ENCODE peak calls at places on chromosomes 7 and 10, in five cellular contexts. D, K, O, N and M are unnamed samples.

GRCh38 chr7:155371331-155371883 is 73.7 kb downstream of the INSIG1 start:
- DNase-seq in O (no peak), K (no peak), D (no peak), N (peak; percentile 68), M (no peak)

GRCh38 chr7:121960678-121961461 is 87.9 kb downstream of the PTPRZ1 start:
- DNase-seq in K (no peak), D (no peak), N (peak; percentile 51), O (peak; percentile 37), M (no peak)

GRCh38 chr7:35697414-35698175 is 2.7 kb upstream of the HERPUD2 start:
- DNase-seq in O (peak; percentile 39), K (no peak), N (no peak), D (no peak), M (no peak)

GRCh38 chr7:112362796-112363195 is 87.5 kb upstream of the IFRD1 start:
- DNase-seq in D (no peak), O (peak; percentile 11), K (no peak), N (peak; percentile 68), M (no peak)

GRCh38 chr7:130394421-130395188 is 14.3 kb downstream of the CPA1 start:
- DNase-seq in N (no peak), D (no peak), O (no peak), K (no peak), M (no peak)

GRCh38 chr10:112343056-112343806 is 30.7 kb upstream of the ACSL5 start:
- DNase-seq in N (no peak), K (no peak), D (no peak), O (no peak), M (no peak)

GRCh38 chr7:86999737-87000136 is 59.7 kb downstream of the ELAPOR2 start:
- DNase-seq in D (no peak), K (no peak), N (no peak), O (no peak), M (no peak)

GRCh38 chr10:123879596-123880257 is 11.9 kb downstream of the CPXM2 start:
- DNase-seq in O (no peak), K (no peak), N (no peak), D (no peak), M (no peak)

GRCh38 chr7:10939237-10939910 is 34.3 kb upstream of the PHF14 start:
- DNase-seq in O (peak; percentile 17), D (no peak), N (no peak), K (no peak), M (no peak)

GRCh38 chr7:65951837-65952578 is 30.0 kb downstream of the GUSB start:
- DNase-seq in D (no peak), N (no peak), O (no peak), K (no peak), M (no peak)

GRCh38 chr10:56346845-56347415 is 14.1 kb downstream of the ZWINT start:
- DNase-seq in K (no peak), O (no peak), D (no peak), N (no peak), M (no peak)

GRCh38 chr7:55120501-55121198 is 101.8 kb downstream of the EGFR start:
- DNase-seq in K (no peak), D (no peak), N (no peak), O (peak; percentile 76), M (no peak)

GRCh38 chr10:61558188-61558587 is 104.5 kb upstream of the CABCOCO1 start:
- DNase-seq in O (no peak), D (no peak), K (no peak), N (no peak), M (no peak)

GRCh38 chr10:73017955-73018480 is 63.4 kb upstream of the PLA2G12B start:
- DNase-seq in K (no peak), O (peak; percentile 30), D (no peak), N (no peak), M (no peak)

GRCh38 chr10:122142652-122143237 is 128.4 kb upstream of the BTBD16 start:
- DNase-seq in N (peak; percentile 93), K (no peak), D (no peak), O (no peak), M (no peak)

DNA sequence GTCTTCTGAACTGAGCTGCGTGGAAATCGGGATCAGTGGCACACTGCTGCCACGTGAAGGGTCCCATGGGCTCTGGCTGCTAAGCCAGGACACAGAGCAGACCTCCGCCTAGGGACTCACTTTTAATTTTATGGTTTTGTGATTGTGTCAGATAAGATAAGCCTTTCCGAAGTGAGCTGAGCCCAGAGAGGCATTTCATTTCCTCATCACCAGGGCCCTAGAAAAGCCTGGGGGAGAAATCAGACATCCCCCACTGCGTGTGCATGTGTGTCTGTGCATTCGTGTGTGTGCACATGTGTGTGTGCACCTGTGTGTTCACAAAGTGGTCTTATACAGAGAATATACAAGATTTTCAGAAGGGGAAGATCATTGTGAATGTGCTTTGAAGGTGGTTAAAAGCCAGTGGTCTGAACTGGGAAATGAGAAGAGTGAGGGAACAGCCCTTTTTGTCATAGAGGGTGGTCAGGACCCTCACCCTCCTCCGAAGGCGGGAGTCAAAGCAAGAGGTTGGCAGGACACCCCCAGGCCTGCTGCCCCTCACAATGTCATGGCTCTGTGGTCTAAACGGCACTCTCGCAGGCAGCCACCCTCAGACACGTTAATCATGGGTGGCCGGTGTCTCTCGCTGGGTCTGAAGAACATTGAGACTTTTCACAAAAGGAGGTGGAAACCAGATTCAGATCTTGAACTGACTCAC is 176.1 kb upstream of the PFKP start:
- DNase-seq in D (no peak), K (no peak), N (no peak), O (no peak), M (no peak)
- H3K27me3 ChIP-seq in D (no peaks in the 10 kb centered on the region), K (peaks cover 14% of the 10 kb centered on the region), N (no peaks in the 10 kb centered on the region), O (no peaks in the 10 kb centered on the region), M (no peaks in the 10 kb centered on the region)

DNA sequence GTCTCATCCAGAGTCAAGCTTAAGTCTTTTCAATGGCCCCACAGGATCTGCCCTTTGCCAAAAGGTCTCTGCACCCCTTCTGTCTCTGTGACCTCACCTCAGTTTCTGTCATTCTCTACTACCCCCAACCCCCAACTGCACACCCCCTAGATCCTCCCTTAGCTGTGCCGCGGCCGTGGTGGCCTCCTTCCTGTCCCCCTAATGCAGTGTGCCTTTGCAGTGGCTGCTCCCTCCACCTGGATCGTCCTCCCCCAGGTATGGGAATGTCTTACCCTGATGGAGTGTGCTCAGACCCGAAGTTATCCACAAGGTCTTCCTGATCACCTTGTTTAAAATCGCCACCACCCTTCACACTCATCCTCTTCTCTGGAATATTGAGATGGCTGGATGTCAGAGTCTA is 9.6 kb downstream of the FGF8 start:
- DNase-seq in O (no peak), D (no peak), N (no peak), K (no peak), M (peak; percentile 50)
- H3K27me3 ChIP-seq in O (peaks cover 37% of the 10 kb centered on the region), D (no peaks in the 10 kb centered on the region), N (no peaks in the 10 kb centered on the region), K (peaks cover 31% of the 10 kb centered on the region), M (peaks cover 4% of the 10 kb centered on the region)

DNA sequence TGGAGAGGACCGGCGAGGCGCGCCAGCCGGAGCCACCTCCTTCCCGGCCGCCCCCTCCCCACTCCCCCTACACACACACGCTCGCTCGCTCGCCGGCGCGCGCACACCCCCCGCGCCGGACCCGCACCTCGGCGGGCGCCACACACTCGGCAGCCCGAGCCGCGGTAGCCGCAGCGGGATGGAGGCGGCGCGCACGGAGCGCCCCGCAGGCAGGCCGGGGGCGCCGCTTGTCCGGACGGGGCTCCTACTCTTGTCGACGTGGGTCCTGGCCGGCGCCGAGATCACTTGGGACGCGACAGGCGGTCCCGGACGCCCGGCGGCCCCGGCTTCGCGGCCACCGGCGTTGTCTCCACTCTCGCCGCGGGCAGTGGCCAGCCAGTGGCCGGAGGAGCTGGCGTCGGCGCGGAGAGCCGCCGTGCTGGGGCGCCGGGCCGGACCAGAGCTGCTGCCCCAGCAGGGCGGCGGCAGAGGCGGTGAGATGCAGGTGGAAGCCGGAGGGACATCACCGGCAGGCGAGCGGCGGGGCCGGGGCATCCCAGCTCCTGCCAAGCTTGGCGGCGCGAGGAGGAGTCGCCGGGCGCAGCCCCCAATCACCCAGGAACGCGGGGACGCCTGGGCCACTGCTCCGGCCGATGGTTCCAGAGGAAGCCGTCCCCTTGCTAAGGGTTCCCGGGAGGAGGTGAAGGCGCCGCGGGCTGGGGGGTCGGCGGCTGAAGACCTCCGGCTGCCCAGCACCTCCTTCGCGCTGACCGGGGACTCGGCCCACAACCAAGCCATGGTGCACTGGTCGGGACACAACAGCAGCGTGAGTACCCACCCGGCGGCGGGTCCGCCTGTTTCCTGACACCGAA is at the start of gene SORCS3:
- DNase-seq in K (no peak), D (no peak), N (peak; percentile 86), O (no peak), M (no peak)
- H3K27me3 ChIP-seq in K (peaks cover 75% of the 10 kb centered on the region), D (peaks cover 5% of the 10 kb centered on the region), N (peaks cover 100% of the 10 kb centered on the region), O (peaks cover 28% of the 10 kb centered on the region), M (peaks cover 62% of the 10 kb centered on the region)

GRCh38 chr10:127738512-127739424 is 1.8 kb downstream of the FOXI2 start:
- DNase-seq in N (peak; percentile 73), O (no peak), D (no peak), K (no peak), M (no peak)
- H3K27me3 ChIP-seq in N (peaks cover 97% of the 10 kb centered on the region), O (peaks cover 14% of the 10 kb centered on the region), D (no peaks in the 10 kb centered on the region), K (peaks cover 48% of the 10 kb centered on the region), M (peaks cover 3% of the 10 kb centered on the region)

GRCh38 chr7:150972094-150972493 is 6.0 kb downstream of the KCNH2 start:
- DNase-seq in O (peak; percentile 25), D (no peak), N (no peak), K (peak; percentile 85), M (peak; percentile 97)
- H3K27me3 ChIP-seq in O (peaks cover 62% of the 10 kb centered on the region), D (peaks cover 2% of the 10 kb centered on the region), N (peaks cover 48% of the 10 kb centered on the region), K (peaks cover 60% of the 10 kb centered on the region), M (no peaks in the 10 kb centered on the region)

DNA sequence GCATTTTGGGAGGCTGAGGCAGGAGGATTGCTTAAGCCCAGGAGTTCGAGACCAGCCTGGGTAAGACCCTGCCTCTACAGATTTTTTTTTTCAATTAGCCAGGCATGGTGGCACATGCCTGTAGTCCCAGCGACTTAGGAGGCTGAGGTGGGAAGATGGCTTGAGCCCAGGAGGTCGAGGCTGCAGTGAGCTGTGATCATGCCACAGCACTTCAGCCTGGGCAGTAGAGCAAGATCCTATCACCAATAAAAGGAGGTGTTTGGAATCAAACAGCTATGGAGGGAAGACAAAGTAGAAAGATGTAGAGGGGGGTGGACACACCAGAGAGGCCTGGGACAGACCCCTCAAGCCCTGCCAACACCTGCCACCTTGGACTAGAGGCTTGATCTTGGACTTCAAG is 9.1 kb upstream of the TNRC18 start:
- DNase-seq in K (no peak), N (no peak), D (no peak), O (no peak), M (no peak)
- H3K27me3 ChIP-seq in K (no peaks in the 10 kb centered on the region), N (no peaks in the 10 kb centered on the region), D (no peaks in the 10 kb centered on the region), O (no peaks in the 10 kb centered on the region), M (no peaks in the 10 kb centered on the region)